ENCODE peak calls at places on chromosomes 13 and 19, in seven cellular contexts. One of them, this sample, is unnamed.
A peak's percentile ranks its signal among the peaks of the same experiment; 100 is the strongest.

GRCh38 chr13:42388326-42388725 is 116.4 kb downstream of the AKAP11 start:
- DNase-seq in GM12892: no peak
- DNase-seq in GM12878: no peak
- DNase-seq in K562: no peak
- DNase-seq in SK-N-SH: no peak
- DNase-seq in HepG2: no peak
- DNase-seq in H1: no peak
- DNase-seq in this sample: no peak

GRCh38 chr13:23383151-23383550 is 50.4 kb downstream of the SACS start:
- DNase-seq in H1: no peak
- DNase-seq in GM12892: no peak
- DNase-seq in GM12878: no peak
- DNase-seq in SK-N-SH: no peak
- DNase-seq in HepG2: no peak
- DNase-seq in K562: no peak
- DNase-seq in this sample: no peak

GRCh38 chr13:98144501-98145350 is 1.8 kb downstream of the FARP1 start:
- DNase-seq in H1: no peak
- DNase-seq in SK-N-SH: peak; percentile 34
- DNase-seq in GM12892: no peak
- DNase-seq in GM12878: no peak
- DNase-seq in HepG2: peak; percentile 86
- DNase-seq in K562: no peak
- DNase-seq in this sample: no peak

GRCh38 chr19:4338441-4339350 is at the start of gene STAP2:
- DNase-seq in H1: no peak
- DNase-seq in HepG2: peak; percentile 44
- DNase-seq in GM12878: no peak
- DNase-seq in K562: no peak
- DNase-seq in SK-N-SH: no peak
- DNase-seq in GM12892: no peak
- DNase-seq in this sample: no peak

GRCh38 chr13:78621086-78621485 is 17.7 kb upstream of the POU4F1 start:
- DNase-seq in HepG2: no peak
- DNase-seq in SK-N-SH: no peak
- DNase-seq in K562: no peak
- DNase-seq in GM12878: no peak
- DNase-seq in H1: no peak
- DNase-seq in GM12892: no peak
- DNase-seq in this sample: no peak

GRCh38 chr13:74288361-74288911 is 154.2 kb upstream of the KLF12 start:
- DNase-seq in HepG2: no peak
- DNase-seq in GM12892: no peak
- DNase-seq in K562: no peak
- DNase-seq in GM12878: no peak
- DNase-seq in SK-N-SH: peak; percentile 10
- DNase-seq in H1: no peak
- DNase-seq in this sample: no peak

GRCh38 chr13:75704194-75704941 is 68.2 kb downstream of the LMO7 start:
- DNase-seq in SK-N-SH: no peak
- DNase-seq in H1: no peak
- DNase-seq in GM12892: no peak
- DNase-seq in K562: no peak
- DNase-seq in HepG2: no peak
- DNase-seq in GM12878: no peak
- DNase-seq in this sample: no peak

GRCh38 chr19:49875801-49876421 is 1.2 kb downstream of the AKT1S1 start:
- DNase-seq in H1: no peak
- DNase-seq in SK-N-SH: peak; percentile 82
- DNase-seq in K562: peak; percentile 58
- DNase-seq in GM12878: no peak
- DNase-seq in HepG2: peak; percentile 51
- DNase-seq in GM12892: no peak
- DNase-seq in this sample: no peak

GRCh38 chr13:21124853-21125252 is 51.5 kb downstream of the SKA3 start:
- DNase-seq in GM12892: no peak
- DNase-seq in GM12878: no peak
- DNase-seq in K562: no peak
- DNase-seq in HepG2: peak; percentile 60
- DNase-seq in H1: no peak
- DNase-seq in SK-N-SH: peak; percentile 67
- DNase-seq in this sample: no peak

GRCh38 chr13:40389081-40389641 is 277.3 kb downstream of the FOXO1 start:
- DNase-seq in GM12892: no peak
- DNase-seq in GM12878: peak; percentile 4
- DNase-seq in H1: no peak
- DNase-seq in K562: no peak
- DNase-seq in SK-N-SH: no peak
- DNase-seq in HepG2: no peak
- DNase-seq in this sample: no peak

GRCh38 chr19:18870531-18871172 is 25.3 kb downstream of the CERS1 start:
- DNase-seq in H1: no peak
- DNase-seq in K562: no peak
- DNase-seq in GM12878: no peak
- DNase-seq in HepG2: no peak
- DNase-seq in SK-N-SH: no peak
- DNase-seq in GM12892: no peak
- DNase-seq in this sample: no peak

GRCh38 chr13:18951412-18951811 is 230.2 kb downstream of the TUBA3C start:
- DNase-seq in K562: no peak
- DNase-seq in GM12892: no peak
- DNase-seq in SK-N-SH: no peak
- DNase-seq in H1: no peak
- DNase-seq in GM12878: no peak
- DNase-seq in HepG2: no peak
- DNase-seq in this sample: no peak

GRCh38 chr13:38979891-38980627 is 10.6 kb downstream of the STOML3 start:
- DNase-seq in H1: no peak
- DNase-seq in GM12878: no peak
- DNase-seq in K562: no peak
- DNase-seq in HepG2: no peak
- DNase-seq in GM12892: no peak
- DNase-seq in SK-N-SH: peak; percentile 45
- DNase-seq in this sample: no peak

GRCh38 chr19:32652893-32653625 is 21.9 kb downstream of the ANKRD27 start:
- DNase-seq in SK-N-SH: peak; percentile 50
- DNase-seq in GM12892: no peak
- DNase-seq in K562: no peak
- DNase-seq in GM12878: no peak
- DNase-seq in HepG2: no peak
- DNase-seq in H1: no peak
- DNase-seq in this sample: no peak

GRCh38 chr13:50128406-50129048 is 113.3 kb downstream of the KCNRG start:
- DNase-seq in H1: no peak
- DNase-seq in GM12892: no peak
- DNase-seq in K562: no peak
- DNase-seq in HepG2: no peak
- DNase-seq in SK-N-SH: no peak
- DNase-seq in GM12878: no peak
- DNase-seq in this sample: peak; percentile 22

GRCh38 chr19:10424011-10424637 is 3.8 kb downstream of the PDE4A start:
- DNase-seq in K562: peak; percentile 88
- DNase-seq in GM12892: peak; percentile 78
- DNase-seq in GM12878: no peak
- DNase-seq in H1: no peak
- DNase-seq in HepG2: peak; percentile 58
- DNase-seq in SK-N-SH: peak; percentile 97
- DNase-seq in this sample: peak; percentile 65

DNA sequence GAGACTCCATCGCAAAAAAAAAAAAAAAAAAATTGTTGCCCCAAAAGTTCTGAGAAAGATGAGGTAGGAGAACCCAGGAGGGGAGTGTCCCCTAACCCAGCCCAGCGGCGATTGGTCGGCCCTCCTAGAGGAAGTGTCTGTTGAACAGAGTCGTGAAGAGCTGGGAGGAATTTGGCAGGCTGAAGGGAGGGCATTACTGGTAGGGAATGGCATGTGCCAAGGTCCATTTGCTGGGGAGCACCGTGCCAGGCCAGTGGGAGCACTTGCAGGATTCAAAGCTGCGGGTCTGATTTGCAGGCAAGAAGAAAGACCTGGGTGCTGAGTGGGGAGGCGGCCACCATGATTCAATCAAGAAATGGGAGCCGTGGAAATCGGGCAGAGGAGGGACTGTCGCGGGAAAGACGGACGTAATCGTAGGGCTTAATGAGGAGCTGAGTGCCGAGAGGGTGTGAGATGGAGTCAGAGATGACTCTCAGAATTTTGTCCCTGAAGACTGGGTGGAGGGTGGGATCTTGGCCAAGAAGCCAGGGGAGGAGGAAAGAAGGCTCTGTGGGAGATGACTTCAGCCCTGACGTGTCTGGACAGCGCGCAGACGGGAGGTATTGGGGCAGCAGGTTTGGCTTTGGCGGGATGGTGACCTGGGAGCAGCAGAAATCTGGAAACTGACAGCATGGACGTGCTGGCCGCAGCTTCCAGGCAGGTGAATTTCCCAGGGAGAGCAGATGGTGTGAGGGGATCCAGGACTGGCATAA is 15.4 kb downstream of the CERS4 start:
- DNase-seq in H1: no peak
- DNase-seq in GM12892: no peak
- DNase-seq in K562: no peak
- DNase-seq in HepG2: no peak
- DNase-seq in SK-N-SH: no peak
- DNase-seq in GM12878: no peak
- DNase-seq in this sample: no peak
- TF ChIP-seq TAF1 in H1: no peak
- TF ChIP-seq TAF1 in GM12892: no peak
- TF ChIP-seq TAF1 in K562: no peak
- TF ChIP-seq TAF1 in HepG2: no peak
- TF ChIP-seq TAF1 in SK-N-SH: no peak
- TF ChIP-seq TAF1 in GM12878: no peak
- TF ChIP-seq TAF1 in this sample: no peak

GRCh38 chr19:46626441-46626840 is 1.6 kb upstream of the PTGIR start:
- DNase-seq in SK-N-SH: peak; percentile 76
- DNase-seq in GM12892: no peak
- DNase-seq in K562: no peak
- DNase-seq in H1: no peak
- DNase-seq in GM12878: no peak
- DNase-seq in HepG2: no peak
- DNase-seq in this sample: no peak

GRCh38 chr19:46630806-46631205 is 5.2 kb downstream of the GNG8 start:
- DNase-seq in GM12892: no peak
- DNase-seq in H1: no peak
- DNase-seq in HepG2: no peak
- DNase-seq in SK-N-SH: peak; percentile 77
- DNase-seq in K562: no peak
- DNase-seq in GM12878: no peak
- DNase-seq in this sample: no peak

GRCh38 chr19:46631481-46631880 is 4.5 kb downstream of the GNG8 start:
- DNase-seq in HepG2: no peak
- DNase-seq in GM12892: no peak
- DNase-seq in SK-N-SH: no peak
- DNase-seq in GM12878: no peak
- DNase-seq in K562: no peak
- DNase-seq in H1: no peak
- DNase-seq in this sample: no peak

GRCh38 chr19:46633130-46633529 is 2.9 kb downstream of the GNG8 start:
- DNase-seq in H1: no peak
- DNase-seq in HepG2: no peak
- DNase-seq in K562: no peak
- DNase-seq in SK-N-SH: no peak
- DNase-seq in GM12878: no peak
- DNase-seq in GM12892: no peak
- DNase-seq in this sample: no peak

GRCh38 chr19:46629546-46630025 is 4.7 kb upstream of the PTGIR start:
- DNase-seq in K562: peak; percentile 68
- DNase-seq in GM12878: no peak
- DNase-seq in HepG2: no peak
- DNase-seq in SK-N-SH: peak; percentile 87
- DNase-seq in GM12892: no peak
- DNase-seq in H1: no peak
- DNase-seq in this sample: no peak
- TF ChIP-seq TAF1 in K562: no peak
- TF ChIP-seq TAF1 in GM12878: no peak
- TF ChIP-seq TAF1 in HepG2: no peak
- TF ChIP-seq TAF1 in SK-N-SH: no peak
- TF ChIP-seq TAF1 in GM12892: no peak
- TF ChIP-seq TAF1 in H1: no peak
- TF ChIP-seq TAF1 in this sample: no peak

GRCh38 chr19:46608581-46609345 is 7.6 kb downstream of the CALM3 start:
- DNase-seq in GM12878: no peak
- DNase-seq in K562: no peak
- DNase-seq in H1: no peak
- DNase-seq in SK-N-SH: peak; percentile 5
- DNase-seq in GM12892: no peak
- DNase-seq in HepG2: no peak
- DNase-seq in this sample: no peak
- TF ChIP-seq TAF1 in GM12878: no peak
- TF ChIP-seq TAF1 in K562: no peak
- TF ChIP-seq TAF1 in H1: no peak
- TF ChIP-seq TAF1 in SK-N-SH: no peak
- TF ChIP-seq TAF1 in GM12892: no peak
- TF ChIP-seq TAF1 in HepG2: no peak
- TF ChIP-seq TAF1 in this sample: no peak

GRCh38 chr19:23784274-23784673 is 25.6 kb upstream of the ZNF681 start:
- DNase-seq in K562: no peak
- DNase-seq in HepG2: no peak
- DNase-seq in H1: no peak
- DNase-seq in GM12878: peak; percentile 4
- DNase-seq in GM12892: no peak
- DNase-seq in SK-N-SH: no peak
- DNase-seq in this sample: no peak

GRCh38 chr19:23788415-23788814 is 29.7 kb upstream of the ZNF681 start:
- DNase-seq in SK-N-SH: no peak
- DNase-seq in GM12892: no peak
- DNase-seq in K562: no peak
- DNase-seq in H1: no peak
- DNase-seq in HepG2: no peak
- DNase-seq in GM12878: no peak
- DNase-seq in this sample: no peak

GRCh38 chr19:23785982-23786381 is 27.3 kb upstream of the ZNF681 start:
- DNase-seq in SK-N-SH: no peak
- DNase-seq in K562: no peak
- DNase-seq in H1: no peak
- DNase-seq in HepG2: no peak
- DNase-seq in GM12878: no peak
- DNase-seq in GM12892: no peak
- DNase-seq in this sample: no peak

GRCh38 chr19:23789246-23789645 is 30.6 kb upstream of the ZNF681 start:
- DNase-seq in GM12892: no peak
- DNase-seq in GM12878: no peak
- DNase-seq in H1: no peak
- DNase-seq in SK-N-SH: no peak
- DNase-seq in HepG2: no peak
- DNase-seq in K562: no peak
- DNase-seq in this sample: no peak

GRCh38 chr19:23787106-23787505 is 28.4 kb upstream of the ZNF681 start:
- DNase-seq in GM12892: no peak
- DNase-seq in SK-N-SH: no peak
- DNase-seq in H1: no peak
- DNase-seq in GM12878: no peak
- DNase-seq in K562: no peak
- DNase-seq in HepG2: no peak
- DNase-seq in this sample: no peak
- TF ChIP-seq TAF1 in GM12892: no peak
- TF ChIP-seq TAF1 in SK-N-SH: no peak
- TF ChIP-seq TAF1 in H1: no peak
- TF ChIP-seq TAF1 in GM12878: no peak
- TF ChIP-seq TAF1 in K562: no peak
- TF ChIP-seq TAF1 in HepG2: no peak
- TF ChIP-seq TAF1 in this sample: no peak